ENCODE peak calls at places on chromosomes 7 and 10, in nine cellular contexts. Q, Y, M, Z, U, F, B, I and L are unnamed samples.

GRCh38 chr7:33774762-33775523 is 130.4 kb upstream of the BMPER start:
- DNase-seq in M (no peak), Y (peak), U (peak), I (peak), Z (peak), Q (no peak), F (no peak), B (no peak), L (no peak)

GRCh38 chr7:71559214-71559613 is 427.3 kb downstream of the GALNT17 start:
- DNase-seq in U (no peak), Z (no peak), I (no peak), Y (no peak), F (no peak), B (no peak), M (no peak), Q (no peak), L (no peak)

GRCh38 chr7:149027560-149028345 is 552 bp downstream of the PDIA4 start:
- DNase-seq in B (no peak), Z (no peak), Y (peak), I (peak), F (peak), M (no peak), U (no peak), Q (no peak), L (no peak)

GRCh38 chr7:26265499-26266075 is 26.1 kb upstream of the SNX10 start:
- DNase-seq in B (no peak), Y (no peak), I (peak), M (no peak), Q (no peak), F (no peak), Z (no peak), U (no peak), L (no peak)

GRCh38 chr7:150950496-150951180 is 27.5 kb downstream of the KCNH2 start:
- DNase-seq in B (no peak), I (no peak), U (no peak), M (no peak), Q (peak), F (no peak), Y (no peak), Z (no peak), L (no peak)

GRCh38 chr7:620052-620451 is 100.4 kb upstream of the PDGFA start:
- DNase-seq in M (no peak), Q (no peak), Y (no peak), Z (peak), I (peak), U (no peak), B (no peak), F (no peak), L (no peak)

GRCh38 chr7:141562036-141562435 is 10.8 kb downstream of the AGK start:
- DNase-seq in B (no peak), I (no peak), Z (no peak), Y (no peak), U (no peak), Q (no peak), F (no peak), M (no peak), L (no peak)

GRCh38 chr10:69392481-69393000 is 24.2 kb downstream of the TACR2 start:
- DNase-seq in F (peak), I (peak), Q (peak), Z (peak), U (peak), Y (peak), B (peak), M (peak), L (peak)

GRCh38 chr10:112959207-112959838 is 9.3 kb downstream of the TCF7L2 start:
- DNase-seq in Y (no peak), U (no peak), M (no peak), Z (no peak), F (no peak), B (no peak), Q (no peak), I (peak), L (no peak)

GRCh38 chr7:13982940-13983677 is 6.4 kb downstream of the ETV1 start:
- DNase-seq in B (no peak), Y (no peak), U (no peak), Z (peak), F (no peak), M (no peak), Q (no peak), I (no peak), L (no peak)

GRCh38 chr10:133143546-133143945 is 16.5 kb upstream of the KNDC1 start:
- DNase-seq in Z (no peak), I (no peak), U (no peak), F (no peak), Y (no peak), Q (no peak), B (no peak), M (no peak), L (no peak)

GRCh38 chr7:92058040-92058439 is 76.2 kb downstream of the CYP51A1 start:
- DNase-seq in I (no peak), Z (no peak), B (peak), Y (no peak), F (no peak), Q (no peak), M (no peak), U (no peak), L (no peak)

GRCh38 chr10:63543576-63543962 is 22.4 kb downstream of the REEP3 start:
- DNase-seq in Z (no peak), M (no peak), I (no peak), U (no peak), B (no peak), Q (no peak), F (no peak), Y (no peak), L (no peak)

GRCh38 chr10:30387646-30388243 is 38.7 kb upstream of the MTPAP start:
- DNase-seq in I (peak), F (peak), M (no peak), Z (peak), Y (no peak), U (no peak), B (no peak), Q (no peak), L (no peak)

GRCh38 chr7:27695096-27695495 is 32.4 kb upstream of the HIBADH start:
- DNase-seq in U (no peak), I (no peak), Z (no peak), F (no peak), M (no peak), Q (no peak), B (no peak), Y (no peak), L (no peak)

GRCh38 chr7:67414858-67415257 is 418.2 kb downstream of the TYW1 start:
- DNase-seq in U (no peak), Q (no peak), B (no peak), I (no peak), M (no peak), F (no peak), Z (no peak), Y (no peak), L (no peak)

GRCh38 chr10:36385693-36386092 is 739.7 kb upstream of the ANKRD30A start:
- DNase-seq in M (no peak), I (no peak), Q (no peak), Y (no peak), B (no peak), Z (no peak), U (no peak), F (no peak), L (no peak)

GRCh38 chr7:117986645-117987269 is 113.5 kb upstream of the CTTNBP2 start:
- DNase-seq in B (no peak), F (no peak), U (no peak), Z (no peak), Q (no peak), I (no peak), M (no peak), Y (no peak), L (no peak)

GRCh38 chr10:84375011-84375410 is 46.6 kb downstream of the CCSER2 start:
- DNase-seq in M (peak), Q (no peak), B (peak), I (peak), F (peak), Z (peak), Y (peak), U (peak), L (no peak)

GRCh38 chr10:94425942-94426341 is 23.6 kb downstream of the TBC1D12 start:
- DNase-seq in Z (no peak), I (no peak), Q (no peak), U (no peak), M (no peak), B (no peak), F (no peak), Y (no peak), L (no peak)

GRCh38 chr10:73768881-73769280 is 13.0 kb upstream of the CHCHD1 start:
- DNase-seq in I (no peak), Z (no peak), M (no peak), U (no peak), F (no peak), Y (no peak), Q (peak), B (peak), L (no peak)

GRCh38 chr10:59057350-59057749 is 119.1 kb upstream of the PHYHIPL start:
- DNase-seq in Z (no peak), F (no peak), Y (peak), B (no peak), U (no peak), M (peak), I (no peak), Q (no peak), L (no peak)

GRCh38 chr7:157502701-157503111 is 165.9 kb downstream of the DNAJB6 start:
- DNase-seq in Q (peak), F (no peak), M (no peak), B (no peak), Y (no peak), U (no peak), Z (no peak), I (peak), L (no peak)

GRCh38 chr10:93245772-93246171 is 172.1 kb downstream of the CYP26A1 start:
- DNase-seq in Y (no peak), Q (no peak), F (no peak), I (no peak), U (peak), Z (no peak), M (no peak), B (no peak), L (no peak)